ENCODE peak calls at places on chromosomes 3 and 15, in four cellular contexts. One of them, this sample, is unnamed.

GRCh38 chr3:107657971-107658370 is 135.2 kb downstream of the BBX start:
- DNase-seq in activated T-cell treated with anti-CD3 and anti-CD28 coated beads for 1 hour: no peak
- DNase-seq in A549: no peak
- DNase-seq in NB4: no peak
- DNase-seq in this sample: no peak

GRCh38 chr3:47002490-47003410 is 23.3 kb downstream of the NBEAL2 start:
- DNase-seq in activated T-cell treated with anti-CD3 and anti-CD28 coated beads for 1 hour: no peak
- DNase-seq in A549: no peak
- DNase-seq in NB4: no peak
- DNase-seq in this sample: no peak

GRCh38 chr3:195001961-195002861 is 268.7 kb downstream of the XXYLT1 start:
- DNase-seq in activated T-cell treated with anti-CD3 and anti-CD28 coated beads for 1 hour: no peak
- DNase-seq in A549: peak
- DNase-seq in NB4: peak
- DNase-seq in this sample: peak

GRCh38 chr3:170062769-170063168 is 25.0 kb downstream of the GPR160 start:
- DNase-seq in activated T-cell treated with anti-CD3 and anti-CD28 coated beads for 1 hour: no peak
- DNase-seq in A549: no peak
- DNase-seq in NB4: no peak
- DNase-seq in this sample: no peak

GRCh38 chr3:185717121-185717520 is 107.7 kb downstream of the IGF2BP2 start:
- DNase-seq in activated T-cell treated with anti-CD3 and anti-CD28 coated beads for 1 hour: no peak
- DNase-seq in A549: no peak
- DNase-seq in NB4: peak
- DNase-seq in this sample: no peak

GRCh38 chr15:52784799-52785671 is 5.1 kb downstream of the ONECUT1 start:
- DNase-seq in activated T-cell treated with anti-CD3 and anti-CD28 coated beads for 1 hour: no peak
- DNase-seq in A549: no peak
- DNase-seq in NB4: no peak
- DNase-seq in this sample: no peak

GRCh38 chr3:115239717-115240116 is 92.6 kb upstream of the ZBTB20 start:
- DNase-seq in activated T-cell treated with anti-CD3 and anti-CD28 coated beads for 1 hour: no peak
- DNase-seq in A549: peak
- DNase-seq in NB4: no peak
- DNase-seq in this sample: no peak

GRCh38 chr15:81327526-81327925 is 3.6 kb upstream of the STARD5 start:
- DNase-seq in activated T-cell treated with anti-CD3 and anti-CD28 coated beads for 1 hour: no peak
- DNase-seq in A549: no peak
- DNase-seq in NB4: no peak
- DNase-seq in this sample: no peak